ENCODE peak calls at places on chromosomes 1 and 21, in ten cellular contexts. Y, N, S, Z, H, D, E, P, T and M are unnamed samples.

GRCh38 chr1:162285149-162285561 is 91.5 kb downstream of the SPATA46 start:
- DNase-seq in Y (no peak), N (no peak), S (no peak), Z (no peak), H (no peak), D (peak; percentile 95), E (no peak), P (no peak), T (peak; percentile 90), M (no peak)

GRCh38 chr1:47209091-47209490 is 19.3 kb upstream of the PDZK1IP1 start:
- DNase-seq in Y (no peak), N (no peak), S (no peak), Z (no peak), H (no peak), D (no peak), E (no peak), P (no peak), T (no peak), M (peak; percentile 38)

GRCh38 chr1:206829875-206830274 is 35.5 kb upstream of the IL20 start:
- DNase-seq in Y (no peak), N (no peak), S (no peak), Z (no peak), H (peak; percentile 54), D (no peak), E (no peak), P (no peak), T (no peak), M (no peak)

GRCh38 chr1:902802-903201 is 20.9 kb upstream of the SAMD11 start:
- DNase-seq in Y (no peak), N (no peak), S (no peak), Z (no peak), H (peak; percentile 9), D (no peak), E (no peak), P (no peak), T (no peak), M (no peak)

GRCh38 chr1:92408825-92409224 is 77.9 kb downstream of the GFI1 start:
- DNase-seq in Y (peak; percentile 55), N (no peak), S (no peak), Z (no peak), H (no peak), D (no peak), E (no peak), P (no peak), T (no peak), M (no peak)

GRCh38 chr1:37265786-37266667 is 208.4 kb upstream of the ZC3H12A start:
- DNase-seq in Y (no peak), N (no peak), S (no peak), Z (no peak), H (no peak), D (no peak), E (no peak), P (no peak), T (no peak), M (no peak)

GRCh38 chr21:43359081-43359822 is 67.7 kb downstream of the SIK1 start:
- DNase-seq in Y (no peak), N (no peak), S (no peak), Z (no peak), H (no peak), D (no peak), E (no peak), P (peak; percentile 31), T (no peak), M (no peak)

GRCh38 chr1:46413596-46413985 is 19.5 kb downstream of the FAAH start:
- DNase-seq in Y (no peak), N (peak; percentile 68), S (peak; percentile 6), Z (no peak), H (no peak), D (no peak), E (no peak), P (no peak), T (no peak), M (no peak)

GRCh38 chr1:22710688-22711024 is at the start of gene EPHB2:
- DNase-seq in Y (peak; percentile 39), N (peak; percentile 67), S (no peak), Z (no peak), H (peak; percentile 25), D (peak; percentile 27), E (no peak), P (peak; percentile 16), T (no peak), M (no peak)

GRCh38 chr1:179788259-179788658 is 45.2 kb downstream of the FAM163A start:
- DNase-seq in Y (no peak), N (no peak), S (no peak), Z (no peak), H (no peak), D (no peak), E (no peak), P (no peak), T (no peak), M (no peak)